ENCODE peak calls at places on chromosomes 3 and 15, in six cellular contexts. One of them, this sample, is unnamed. For H3K27me3, the result is how much of the 10 kb centered on the place peaks cover.

GRCh38 chr3:58659051-58659675 is 7.4 kb downstream of the FAM3D start:
- DNase-seq in GM12878: no peak
- DNase-seq in HepG2: peak
- DNase-seq in K562: peak
- DNase-seq in H1: peak
- DNase-seq in HCT116: peak
- DNase-seq in this sample: peak

GRCh38 chr15:100254694-100255093 is 87.1 kb downstream of the ADAMTS17 start:
- DNase-seq in GM12878: no peak
- DNase-seq in K562: no peak
- DNase-seq in H1: peak
- DNase-seq in HepG2: no peak
- DNase-seq in HCT116: no peak
- DNase-seq in this sample: no peak

GRCh38 chr15:65856821-65857455 is 12.4 kb upstream of the RAB11A start:
- DNase-seq in K562: peak
- DNase-seq in HCT116: peak
- DNase-seq in H1: peak
- DNase-seq in HepG2: peak
- DNase-seq in GM12878: no peak
- DNase-seq in this sample: peak

GRCh38 chr3:149131594-149131993 is 2.2 kb downstream of the HPS3 start:
- DNase-seq in GM12878: no peak
- DNase-seq in K562: no peak
- DNase-seq in HepG2: no peak
- DNase-seq in HCT116: no peak
- DNase-seq in H1: no peak
- DNase-seq in this sample: no peak

GRCh38 chr15:33124275-33124674 is 70.2 kb downstream of the FMN1 start:
- DNase-seq in HepG2: no peak
- DNase-seq in K562: no peak
- DNase-seq in H1: no peak
- DNase-seq in GM12878: no peak
- DNase-seq in HCT116: no peak
- DNase-seq in this sample: no peak

GRCh38 chr3:126085841-126086240 is 1.9 kb upstream of the SLC41A3 start:
- DNase-seq in HepG2: no peak
- DNase-seq in HCT116: no peak
- DNase-seq in GM12878: no peak
- DNase-seq in K562: no peak
- DNase-seq in H1: no peak
- DNase-seq in this sample: no peak

GRCh38 chr3:13549513-13550256 is 760 bp downstream of the FBLN2 start:
- DNase-seq in K562: no peak
- DNase-seq in HepG2: no peak
- DNase-seq in H1: no peak
- DNase-seq in GM12878: no peak
- DNase-seq in HCT116: no peak
- DNase-seq in this sample: no peak

GRCh38 chr15:45187894-45188830 is at the start of gene SHF:
- DNase-seq in K562: peak
- DNase-seq in H1: peak
- DNase-seq in HepG2: peak
- DNase-seq in GM12878: no peak
- DNase-seq in HCT116: no peak
- DNase-seq in this sample: no peak

GRCh38 chr3:66494964-66495581 is 5.7 kb downstream of the LRIG1 start:
- DNase-seq in GM12878: no peak
- DNase-seq in K562: no peak
- DNase-seq in HepG2: no peak
- DNase-seq in HCT116: no peak
- DNase-seq in H1: no peak
- DNase-seq in this sample: no peak

GRCh38 chr3:138593488-138594149 is 441 bp downstream of the CEP70 start:
- DNase-seq in H1: no peak
- DNase-seq in HCT116: no peak
- DNase-seq in K562: no peak
- DNase-seq in GM12878: no peak
- DNase-seq in HepG2: peak
- DNase-seq in this sample: no peak

GRCh38 chr15:43877371-43877770 is 50.6 kb downstream of the WDR76 start:
- DNase-seq in H1: no peak
- DNase-seq in HCT116: no peak
- DNase-seq in GM12878: no peak
- DNase-seq in HepG2: peak
- DNase-seq in K562: no peak
- DNase-seq in this sample: no peak

GRCh38 chr3:58009026-58009748 is 965 bp downstream of the FLNB start:
- DNase-seq in H1: peak
- DNase-seq in GM12878: no peak
- DNase-seq in HCT116: no peak
- DNase-seq in HepG2: no peak
- DNase-seq in K562: peak
- DNase-seq in this sample: no peak

GRCh38 chr3:194368918-194369317 is 625 bp downstream of the LRRC15 start:
- DNase-seq in H1: no peak
- DNase-seq in HCT116: no peak
- DNase-seq in K562: no peak
- DNase-seq in HepG2: no peak
- DNase-seq in GM12878: no peak
- DNase-seq in this sample: no peak
- H3K27me3 ChIP-seq in H1: under half
- H3K27me3 ChIP-seq in HCT116: under half
- H3K27me3 ChIP-seq in K562: half or more
- H3K27me3 ChIP-seq in HepG2: under half
- H3K27me3 ChIP-seq in GM12878: under half
- H3K27me3 ChIP-seq in this sample: under half

GRCh38 chr15:93110502-93111040 is 21.6 kb upstream of the RGMA start:
- DNase-seq in HepG2: no peak
- DNase-seq in GM12878: no peak
- DNase-seq in HCT116: no peak
- DNase-seq in H1: no peak
- DNase-seq in K562: no peak
- DNase-seq in this sample: no peak
- TF ChIP-seq YY1 in HepG2: no peak
- TF ChIP-seq YY1 in GM12878: no peak
- TF ChIP-seq YY1 in HCT116: no peak
- TF ChIP-seq YY1 in H1: no peak
- TF ChIP-seq YY1 in K562: no peak
- TF ChIP-seq YY1 in this sample: no peak

GRCh38 chr3:64349531-64349930 is 124.3 kb upstream of the PRICKLE2 start:
- DNase-seq in HCT116: no peak
- DNase-seq in H1: no peak
- DNase-seq in GM12878: no peak
- DNase-seq in K562: no peak
- DNase-seq in HepG2: no peak
- DNase-seq in this sample: no peak
- TF ChIP-seq ZNF274 in HCT116: no peak
- TF ChIP-seq ZNF274 in H1: no peak
- TF ChIP-seq ZNF274 in GM12878: no peak
- TF ChIP-seq ZNF274 in K562: no peak
- TF ChIP-seq ZNF274 in HepG2: no peak
- TF ChIP-seq ZNF274 in this sample: no peak

GRCh38 chr3:128489860-128490649 is 2.9 kb downstream of the GATA2 start:
- DNase-seq in GM12878: no peak
- DNase-seq in K562: no peak
- DNase-seq in H1: peak
- DNase-seq in HepG2: peak
- DNase-seq in HCT116: no peak
- DNase-seq in this sample: no peak
- H3K27me3 ChIP-seq in GM12878: under half
- H3K27me3 ChIP-seq in K562: under half
- H3K27me3 ChIP-seq in H1: half or more
- H3K27me3 ChIP-seq in HepG2: under half
- H3K27me3 ChIP-seq in HCT116: under half
- H3K27me3 ChIP-seq in this sample: half or more

GRCh38 chr3:141421639-141422319 is 53.5 kb downstream of the ZBTB38 start:
- DNase-seq in GM12878: no peak
- DNase-seq in K562: no peak
- DNase-seq in HCT116: no peak
- DNase-seq in H1: no peak
- DNase-seq in HepG2: no peak
- DNase-seq in this sample: no peak
- TF ChIP-seq YY1 in GM12878: no peak
- TF ChIP-seq YY1 in K562: no peak
- TF ChIP-seq YY1 in HCT116: no peak
- TF ChIP-seq YY1 in H1: no peak
- TF ChIP-seq YY1 in HepG2: no peak
- TF ChIP-seq YY1 in this sample: no peak

DNA sequence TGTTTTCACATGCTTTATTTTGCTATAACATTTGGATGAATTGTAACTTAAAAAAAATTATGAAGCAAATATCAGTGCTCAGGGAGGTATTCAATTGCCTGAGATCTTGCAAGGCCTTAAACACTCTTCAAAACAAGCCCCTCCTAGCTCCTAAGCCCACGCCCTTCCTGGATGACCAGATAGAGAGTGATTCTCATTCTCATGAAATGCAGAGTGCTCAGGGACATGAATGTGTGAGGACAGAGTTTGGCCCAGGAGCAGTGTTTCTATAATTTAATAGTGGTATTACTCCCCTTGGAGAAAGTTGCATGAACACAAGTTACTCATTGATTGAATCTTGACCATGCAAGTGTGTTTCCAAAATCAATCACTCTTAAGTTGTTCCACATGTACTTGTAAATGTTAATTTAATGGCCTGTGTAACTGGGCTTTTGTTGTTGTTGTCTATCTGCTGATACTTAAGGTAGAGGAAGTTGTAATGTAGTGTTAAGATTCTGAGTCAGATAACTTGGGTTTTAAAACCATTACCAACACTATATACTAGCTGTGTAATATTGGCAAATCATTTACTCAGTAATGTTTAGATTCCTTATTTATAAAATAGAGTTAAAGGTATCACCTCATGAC is 181.6 kb downstream of the ADAMTSL3 start:
- DNase-seq in HCT116: no peak
- DNase-seq in GM12878: no peak
- DNase-seq in K562: no peak
- DNase-seq in H1: no peak
- DNase-seq in HepG2: no peak
- DNase-seq in this sample: no peak
- TF ChIP-seq ZNF274 in HCT116: no peak
- TF ChIP-seq ZNF274 in GM12878: no peak
- TF ChIP-seq ZNF274 in K562: no peak
- TF ChIP-seq ZNF274 in H1: no peak
- TF ChIP-seq ZNF274 in HepG2: no peak
- TF ChIP-seq ZNF274 in this sample: no peak

GRCh38 chr15:68844856-68845550 is 24.3 kb upstream of the ANP32A start:
- DNase-seq in H1: no peak
- DNase-seq in HepG2: no peak
- DNase-seq in K562: no peak
- DNase-seq in HCT116: no peak
- DNase-seq in GM12878: no peak
- DNase-seq in this sample: no peak
- H3K27me3 ChIP-seq in H1: under half
- H3K27me3 ChIP-seq in HepG2: under half
- H3K27me3 ChIP-seq in K562: under half
- H3K27me3 ChIP-seq in HCT116: under half
- H3K27me3 ChIP-seq in GM12878: under half
- H3K27me3 ChIP-seq in this sample: under half

GRCh38 chr3:43054754-43055153 is 51.1 kb downstream of the POMGNT2 start:
- DNase-seq in GM12878: no peak
- DNase-seq in K562: no peak
- DNase-seq in HCT116: no peak
- DNase-seq in H1: no peak
- DNase-seq in HepG2: no peak
- DNase-seq in this sample: no peak
- TF ChIP-seq YY1 in GM12878: no peak
- TF ChIP-seq YY1 in K562: no peak
- TF ChIP-seq YY1 in HCT116: no peak
- TF ChIP-seq YY1 in H1: no peak
- TF ChIP-seq YY1 in HepG2: no peak
- TF ChIP-seq YY1 in this sample: no peak

GRCh38 chr3:52240059-52240885 is 1.3 kb upstream of the TWF2 start:
- DNase-seq in HepG2: peak
- DNase-seq in HCT116: peak
- DNase-seq in K562: peak
- DNase-seq in H1: no peak
- DNase-seq in GM12878: no peak
- DNase-seq in this sample: no peak
- TF ChIP-seq ZNF274 in HepG2: peak
- TF ChIP-seq ZNF274 in HCT116: no peak
- TF ChIP-seq ZNF274 in K562: no peak
- TF ChIP-seq ZNF274 in H1: no peak
- TF ChIP-seq ZNF274 in GM12878: no peak
- TF ChIP-seq ZNF274 in this sample: no peak

This sample was measured in NT2/D1.